ENCODE peak calls at places on chromosomes 16 and 17, in four cellular contexts. L is SK-N-SH; I is naive thymus-derived CD4-positive, alpha-beta T cell; X is cardiac muscle cell. C is an unnamed sample. For H3K36me3 and H3K4me1, the result is how much of the 10 kb centered on the place peaks cover.

GRCh38 chr16:55487048-55487803 is 8.2 kb downstream of the MMP2 start:
- DNase-seq in L (no peak), X (no peak), I (no peak), C (no peak)

GRCh38 chr17:57535652-57536018 is 209.5 kb downstream of the CCDC182 start:
- DNase-seq in I (no peak), L (no peak), X (no peak), C (no peak)

GRCh38 chr17:28247671-28248556 is 71.1 kb upstream of the TMEM97 start:
- DNase-seq in X (no peak), L (peak), I (no peak), C (no peak)

GRCh38 chr17:39244600-39245570 is 19.1 kb upstream of the STAC2 start:
- DNase-seq in I (peak), L (peak), X (peak), C (peak)

GRCh38 chr17:32226881-32227280 is 38.8 kb upstream of the RHBDL3 start:
- DNase-seq in I (no peak), X (no peak), L (no peak), C (no peak)

GRCh38 chr16:2854700-2855309 is 3.2 kb downstream of the PRSS22 start:
- DNase-seq in I (no peak), X (no peak), L (peak), C (no peak)

GRCh38 chr16:46894011-46894672 is 10.0 kb downstream of the GPT2 start:
- DNase-seq in X (no peak), I (no peak), L (no peak), C (no peak)

GRCh38 chr16:59046335-59046734 is 312.2 kb upstream of the GOT2 start:
- DNase-seq in I (no peak), L (no peak), X (no peak), C (no peak)

GRCh38 chr16:74563828-74564263 is 43.1 kb downstream of the GLG1 start:
- DNase-seq in I (no peak), X (no peak), L (no peak), C (no peak)

GRCh38 chr16:27901956-27902355 is 161.6 kb downstream of the GSG1L start:
- DNase-seq in L (no peak), X (no peak), I (no peak), C (no peak)

GRCh38 chr17:76969598-76970172 is 101.5 kb downstream of the MGAT5B start:
- DNase-seq in X (peak), L (peak), I (no peak), C (no peak)

GRCh38 chr17:5843366-5844026 is 226.7 kb upstream of the WSCD1 start:
- DNase-seq in I (no peak), X (no peak), L (no peak), C (no peak)

GRCh38 chr17:34499576-34499975 is 79.8 kb upstream of the TMEM132E start:
- DNase-seq in L (no peak), X (peak), I (no peak), C (peak)

GRCh38 chr17:51188321-51188853 is 22.2 kb downstream of the NME2 start:
- DNase-seq in X (no peak), L (no peak), I (no peak), C (no peak)

GRCh38 chr16:83928341-83929055 is 24.5 kb upstream of the OSGIN1 start:
- DNase-seq in L (no peak), X (no peak), I (no peak), C (no peak)

GRCh38 chr16:46947900-46948547 is 25.4 kb downstream of the DNAJA2 start:
- DNase-seq in I (peak), L (peak), X (peak), C (no peak)

GRCh38 chr17:82418001-82418986 is at the start of the genes HEXD and OGFOD3:
- DNase-seq in X (peak), L (peak), I (peak), C (peak)

GRCh38 chr17:72104164-72104862 is 16.5 kb upstream of the SOX9 start:
- DNase-seq in L (no peak), X (no peak), I (no peak), C (no peak)

GRCh38 chr17:46841561-46842379 is 9.6 kb upstream of the WNT9B start:
- DNase-seq in X (peak), I (no peak), L (peak), C (no peak)

GRCh38 chr17:43351686-43352085 is 47.1 kb upstream of the ARL4D start:
- DNase-seq in L (no peak), I (no peak), X (no peak), C (no peak)

GRCh38 chr16:20638711-20639335 is 58.7 kb downstream of the ACSM1 start:
- DNase-seq in X (peak), I (no peak), L (no peak), C (no peak)

GRCh38 chr17:61635913-61636432 is 45.0 kb upstream of the NACA2 start:
- DNase-seq in X (peak), L (peak), I (peak), C (peak)

GRCh38 chr16:29893553-29893952 is 5.8 kb downstream of the SEZ6L2 start:
- DNase-seq in X (no peak), I (no peak), L (no peak), C (no peak)

GRCh38 chr17:79218825-79219200 is 144.2 kb downstream of the ENGASE start:
- DNase-seq in L (peak), I (no peak), X (no peak), C (no peak)

GRCh38 chr17:70588003-70588402 is 418.7 kb downstream of the KCNJ2 start:
- DNase-seq in L (no peak), X (no peak), I (no peak), C (no peak)

GRCh38 chr17:55377885-55378284 is 43.8 kb downstream of the MMD start:
- DNase-seq in I (no peak), L (no peak), X (no peak), C (no peak)

GRCh38 chr16:56950881-56951771 is 10.6 kb upstream of the CETP start:
- DNase-seq in X (peak), L (peak), I (peak), C (no peak)

GRCh38 chr16:66830422-66831404 is at the start of gene NAE1:
- DNase-seq in L (peak), I (peak), X (peak), C (peak)

GRCh38 chr17:70074991-70075390 is at the start of gene KCNJ16:
- DNase-seq in I (no peak), X (no peak), L (no peak), C (no peak)

GRCh38 chr16:24713379-24713778 is 16.1 kb upstream of the TNRC6A start:
- DNase-seq in L (no peak), X (no peak), I (no peak), C (no peak)

GRCh38 chr16:1786242-1787055 is 3.7 kb downstream of the NUBP2 start:
- DNase-seq in L (no peak), X (no peak), I (no peak), C (no peak)

GRCh38 chr17:5219536-5219935 is 15.1 kb downstream of the SCIMP start:
- DNase-seq in L (no peak), X (no peak), I (no peak), C (no peak)

GRCh38 chr17:20223808-20224328 is 214.7 kb downstream of the SPECC1 start:
- DNase-seq in I (no peak), L (no peak), X (no peak), C (no peak)

DNA sequence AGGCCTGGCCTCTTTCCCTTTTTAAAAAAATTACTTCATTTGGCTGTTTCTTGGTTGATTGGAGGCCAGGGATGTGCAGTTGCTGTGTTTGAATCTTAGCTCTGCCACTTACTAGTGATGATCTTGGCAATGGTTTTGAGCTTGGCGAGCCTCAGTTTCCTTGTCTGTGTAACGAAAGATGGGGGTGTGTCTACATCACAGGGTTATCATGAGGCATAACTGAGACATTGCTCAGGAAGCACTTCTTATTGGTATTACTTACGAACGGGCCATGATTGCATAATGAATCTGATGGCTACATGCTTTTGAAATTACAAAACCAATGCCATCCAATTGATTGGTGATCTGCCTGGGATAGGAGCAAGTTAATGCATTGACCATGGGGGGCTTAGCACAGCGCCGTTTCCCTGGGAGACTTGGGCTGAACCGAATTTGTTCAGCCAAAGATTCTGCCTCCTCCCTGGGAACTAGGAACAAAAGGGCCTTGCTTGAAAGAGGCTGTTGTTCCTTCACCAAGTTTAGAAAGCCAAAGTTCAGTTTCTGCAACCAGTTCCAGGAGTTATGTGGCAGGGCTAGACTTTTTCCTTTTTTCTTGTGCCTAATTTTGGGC is 21.8 kb downstream of the CMIP start:
- DNase-seq in I (no peak), X (no peak), L (no peak), C (no peak)
- H3K36me3 ChIP-seq in I (under half), X (under half), L (under half), C (under half)

GRCh38 chr17:40551091-40551873 is 14.0 kb downstream of the CCR7 start:
- DNase-seq in X (no peak), I (no peak), L (no peak), C (no peak)
- H3K4me1 ChIP-seq in X (under half), I (half or more), L (half or more), C (under half)

DNA sequence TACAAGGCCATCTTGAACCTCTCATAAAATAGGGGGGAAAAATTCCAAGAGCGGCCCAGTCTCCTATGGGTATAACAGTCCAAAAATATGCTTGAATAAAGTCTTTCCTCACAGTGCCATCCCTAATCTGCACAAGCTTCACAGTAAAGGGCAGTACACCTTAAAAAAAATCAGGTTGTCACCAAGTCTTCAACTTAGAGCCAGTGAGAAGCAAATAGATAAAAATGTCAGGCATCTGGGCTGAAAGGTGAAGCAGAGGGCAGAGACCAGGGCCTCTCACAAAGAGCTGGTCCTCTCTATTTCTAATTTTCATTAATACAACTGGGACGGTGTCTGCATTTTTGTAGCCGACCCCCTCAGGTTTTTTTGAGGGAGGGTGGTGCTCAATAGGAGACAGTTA is 82.9 kb downstream of the SSH2 start:
- DNase-seq in L (no peak), X (peak), I (no peak), C (no peak)
- H3K27ac ChIP-seq in L (no peak), X (peak), I (no peak), C (no peak)

GRCh38 chr16:89102035-89102776 is 8.6 kb downstream of the ACSF3 start:
- DNase-seq in L (no peak), I (no peak), X (no peak), C (no peak)
- H3K36me3 ChIP-seq in L (half or more), I (half or more), X (under half), C (under half)

GRCh38 chr17:81096741-81097133 is 61.8 kb downstream of the BAIAP2 start:
- DNase-seq in I (no peak), X (no peak), L (no peak), C (no peak)

GRCh38 chr17:81094744-81095607 is 60.0 kb downstream of the BAIAP2 start:
- DNase-seq in I (peak), L (peak), X (peak), C (no peak)

GRCh38 chr17:81094224-81094743 is 59.3 kb downstream of the BAIAP2 start:
- DNase-seq in I (no peak), L (no peak), X (no peak), C (no peak)

GRCh38 chr17:81097134-81097942 is 62.4 kb downstream of the BAIAP2 start:
- DNase-seq in X (peak), L (peak), I (no peak), C (no peak)

DNA sequence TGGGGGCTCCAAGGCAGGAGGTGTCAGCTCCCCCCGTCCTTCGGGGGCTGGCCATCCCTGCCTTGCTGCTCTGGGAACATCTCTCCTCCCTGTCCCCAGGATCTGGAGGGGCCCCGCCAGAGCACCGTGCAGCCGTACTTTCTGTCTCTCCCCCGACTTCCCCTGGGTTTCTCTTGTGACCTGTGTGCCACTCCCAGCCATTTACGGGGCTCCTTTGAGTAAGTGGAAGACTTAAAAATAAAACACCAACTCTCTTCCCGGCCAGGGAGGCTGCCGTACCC is 60.6 kb downstream of the BAIAP2 start:
- DNase-seq in I (no peak), X (no peak), L (no peak), C (no peak)
- H3K4me1 ChIP-seq in I (under half), X (under half), L (under half), C (under half)

DNA sequence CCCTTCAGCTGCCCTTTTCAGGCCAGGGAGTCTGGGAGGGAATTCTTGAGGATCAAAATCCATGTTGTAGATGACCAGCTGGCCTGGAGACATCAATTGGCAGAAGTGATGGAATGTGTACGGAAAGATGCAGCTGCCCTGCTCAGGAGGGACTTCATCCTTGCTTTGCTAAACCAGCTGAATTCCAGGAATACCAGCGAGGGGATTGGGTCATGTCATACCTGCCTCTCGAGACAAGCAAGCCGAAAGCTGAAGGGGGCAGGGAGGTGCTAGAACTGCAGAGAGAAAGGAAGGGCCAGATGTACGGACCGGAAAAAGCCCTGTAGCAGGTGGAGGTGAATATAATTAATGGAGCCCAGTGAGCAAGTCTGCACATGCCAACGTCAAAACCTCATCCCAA is 25.6 kb upstream of the NTN1 start:
- DNase-seq in X (no peak), L (no peak), I (no peak), C (no peak)
- H3K27ac ChIP-seq in X (no peak), L (no peak), I (no peak), C (no peak)

C was measured in iPS DF 6.9.